ENCODE peak calls at places on chromosomes 16 and 17, in nine cellular contexts. One of them, this sample, is unnamed.
A peak's percentile ranks its signal among the peaks of the same experiment; 100 is the strongest.

GRCh38 chr17:30519707-30520106 is 42.5 kb downstream of the GOSR1 start:
- DNase-seq in heart right ventricle: no peak
- DNase-seq in CD8-positive, alpha-beta T cell: no peak
- DNase-seq in esophagus muscularis mucosa: no peak
- DNase-seq in Peyer's patch: no peak
- DNase-seq in AG04450: peak; percentile 46
- DNase-seq in kidney: no peak
- DNase-seq in uterus: no peak
- DNase-seq in left ventricle myocardium inferior: no peak
- DNase-seq in this sample: peak; percentile 29

GRCh38 chr17:62680541-62681052 is 53.1 kb downstream of the MRC2 start:
- DNase-seq in heart right ventricle: no peak
- DNase-seq in CD8-positive, alpha-beta T cell: no peak
- DNase-seq in esophagus muscularis mucosa: no peak
- DNase-seq in Peyer's patch: peak; percentile 48
- DNase-seq in AG04450: no peak
- DNase-seq in kidney: no peak
- DNase-seq in uterus: peak; percentile 71
- DNase-seq in left ventricle myocardium inferior: no peak
- DNase-seq in this sample: no peak

GRCh38 chr17:2250140-2251095 is 53.2 kb downstream of the SMG6 start:
- DNase-seq in heart right ventricle: no peak
- DNase-seq in CD8-positive, alpha-beta T cell: no peak
- DNase-seq in esophagus muscularis mucosa: no peak
- DNase-seq in Peyer's patch: no peak
- DNase-seq in AG04450: no peak
- DNase-seq in kidney: no peak
- DNase-seq in uterus: no peak
- DNase-seq in left ventricle myocardium inferior: no peak
- DNase-seq in this sample: no peak

GRCh38 chr16:75282811-75283281 is 31.4 kb upstream of the BCAR1 start:
- DNase-seq in heart right ventricle: no peak
- DNase-seq in CD8-positive, alpha-beta T cell: no peak
- DNase-seq in esophagus muscularis mucosa: no peak
- DNase-seq in Peyer's patch: no peak
- DNase-seq in AG04450: no peak
- DNase-seq in kidney: no peak
- DNase-seq in uterus: no peak
- DNase-seq in left ventricle myocardium inferior: no peak
- DNase-seq in this sample: no peak

GRCh38 chr16:67025151-67025550 is 3.8 kb upstream of the CBFB start:
- DNase-seq in heart right ventricle: no peak
- DNase-seq in CD8-positive, alpha-beta T cell: no peak
- DNase-seq in esophagus muscularis mucosa: no peak
- DNase-seq in Peyer's patch: no peak
- DNase-seq in AG04450: no peak
- DNase-seq in kidney: no peak
- DNase-seq in uterus: no peak
- DNase-seq in left ventricle myocardium inferior: no peak
- DNase-seq in this sample: no peak

GRCh38 chr17:40903129-40903847 is 18.2 kb upstream of the KRT20 start:
- DNase-seq in heart right ventricle: no peak
- DNase-seq in CD8-positive, alpha-beta T cell: no peak
- DNase-seq in esophagus muscularis mucosa: no peak
- DNase-seq in Peyer's patch: peak; percentile 58
- DNase-seq in AG04450: no peak
- DNase-seq in kidney: no peak
- DNase-seq in uterus: no peak
- DNase-seq in left ventricle myocardium inferior: no peak
- DNase-seq in this sample: peak; percentile 81

GRCh38 chr16:82867425-82867824 is 240.7 kb downstream of the CDH13 start:
- DNase-seq in heart right ventricle: no peak
- DNase-seq in CD8-positive, alpha-beta T cell: no peak
- DNase-seq in esophagus muscularis mucosa: no peak
- DNase-seq in Peyer's patch: no peak
- DNase-seq in AG04450: no peak
- DNase-seq in kidney: no peak
- DNase-seq in uterus: peak; percentile 17
- DNase-seq in left ventricle myocardium inferior: no peak
- DNase-seq in this sample: no peak

GRCh38 chr17:83176272-83176955 is 97.0 kb downstream of the METRNL start:
- DNase-seq in heart right ventricle: no peak
- DNase-seq in CD8-positive, alpha-beta T cell: no peak
- DNase-seq in esophagus muscularis mucosa: no peak
- DNase-seq in Peyer's patch: peak; percentile 41
- DNase-seq in AG04450: no peak
- DNase-seq in kidney: no peak
- DNase-seq in uterus: no peak
- DNase-seq in left ventricle myocardium inferior: no peak
- DNase-seq in this sample: no peak

GRCh38 chr16:57091990-57092785 is at the start of gene CPNE2:
- DNase-seq in heart right ventricle: peak; percentile 78
- DNase-seq in CD8-positive, alpha-beta T cell: no peak
- DNase-seq in esophagus muscularis mucosa: no peak
- DNase-seq in Peyer's patch: peak; percentile 82
- DNase-seq in AG04450: no peak
- DNase-seq in kidney: peak; percentile 85
- DNase-seq in uterus: peak; percentile 65
- DNase-seq in left ventricle myocardium inferior: peak; percentile 72
- DNase-seq in this sample: peak; percentile 60

GRCh38 chr17:37527249-37527851 is 37.7 kb downstream of the DUSP14 start:
- DNase-seq in heart right ventricle: no peak
- DNase-seq in CD8-positive, alpha-beta T cell: no peak
- DNase-seq in esophagus muscularis mucosa: no peak
- DNase-seq in Peyer's patch: no peak
- DNase-seq in AG04450: peak; percentile 26
- DNase-seq in kidney: no peak
- DNase-seq in uterus: no peak
- DNase-seq in left ventricle myocardium inferior: no peak
- DNase-seq in this sample: peak; percentile 66

GRCh38 chr17:82963104-82963950 is 116.1 kb upstream of the METRNL start:
- DNase-seq in heart right ventricle: peak; percentile 82
- DNase-seq in CD8-positive, alpha-beta T cell: peak; percentile 40
- DNase-seq in esophagus muscularis mucosa: peak; percentile 94
- DNase-seq in Peyer's patch: peak; percentile 77
- DNase-seq in AG04450: peak; percentile 32
- DNase-seq in kidney: peak; percentile 94
- DNase-seq in uterus: peak; percentile 69
- DNase-seq in left ventricle myocardium inferior: peak; percentile 86
- DNase-seq in this sample: peak; percentile 25

GRCh38 chr17:1643293-1643998 is 2.1 kb downstream of the SCARF1 start:
- DNase-seq in heart right ventricle: peak; percentile 41
- DNase-seq in CD8-positive, alpha-beta T cell: peak; percentile 42
- DNase-seq in esophagus muscularis mucosa: no peak
- DNase-seq in Peyer's patch: peak; percentile 91
- DNase-seq in AG04450: no peak
- DNase-seq in kidney: peak; percentile 93
- DNase-seq in uterus: no peak
- DNase-seq in left ventricle myocardium inferior: no peak
- DNase-seq in this sample: peak; percentile 70

GRCh38 chr16:52470601-52471000 is 76.3 kb downstream of the TOX3 start:
- DNase-seq in heart right ventricle: no peak
- DNase-seq in CD8-positive, alpha-beta T cell: no peak
- DNase-seq in esophagus muscularis mucosa: no peak
- DNase-seq in Peyer's patch: no peak
- DNase-seq in AG04450: no peak
- DNase-seq in kidney: no peak
- DNase-seq in uterus: no peak
- DNase-seq in left ventricle myocardium inferior: no peak
- DNase-seq in this sample: no peak

GRCh38 chr17:47251421-47251940 is 2.1 kb upstream of the ITGB3 start:
- DNase-seq in heart right ventricle: no peak
- DNase-seq in CD8-positive, alpha-beta T cell: no peak
- DNase-seq in esophagus muscularis mucosa: no peak
- DNase-seq in Peyer's patch: no peak
- DNase-seq in AG04450: no peak
- DNase-seq in kidney: no peak
- DNase-seq in uterus: no peak
- DNase-seq in left ventricle myocardium inferior: no peak
- DNase-seq in this sample: no peak

GRCh38 chr16:79540825-79541595 is 59.5 kb downstream of the MAF start:
- DNase-seq in heart right ventricle: no peak
- DNase-seq in CD8-positive, alpha-beta T cell: no peak
- DNase-seq in esophagus muscularis mucosa: no peak
- DNase-seq in Peyer's patch: no peak
- DNase-seq in AG04450: no peak
- DNase-seq in kidney: no peak
- DNase-seq in uterus: no peak
- DNase-seq in left ventricle myocardium inferior: no peak
- DNase-seq in this sample: no peak

GRCh38 chr16:14097182-14097951 is 26.2 kb downstream of the MRTFB start:
- DNase-seq in heart right ventricle: no peak
- DNase-seq in CD8-positive, alpha-beta T cell: no peak
- DNase-seq in esophagus muscularis mucosa: no peak
- DNase-seq in Peyer's patch: no peak
- DNase-seq in AG04450: no peak
- DNase-seq in kidney: no peak
- DNase-seq in uterus: no peak
- DNase-seq in left ventricle myocardium inferior: no peak
- DNase-seq in this sample: peak; percentile 67

GRCh38 chr16:49620158-49620867 is 235.6 kb downstream of the ZNF423 start:
- DNase-seq in heart right ventricle: peak; percentile 89
- DNase-seq in CD8-positive, alpha-beta T cell: no peak
- DNase-seq in esophagus muscularis mucosa: no peak
- DNase-seq in Peyer's patch: no peak
- DNase-seq in AG04450: no peak
- DNase-seq in kidney: peak; percentile 95
- DNase-seq in uterus: peak; percentile 75
- DNase-seq in left ventricle myocardium inferior: peak; percentile 84
- DNase-seq in this sample: peak; percentile 47

GRCh38 chr16:53769185-53769584 is 65.2 kb downstream of the FTO start:
- DNase-seq in heart right ventricle: no peak
- DNase-seq in CD8-positive, alpha-beta T cell: no peak
- DNase-seq in esophagus muscularis mucosa: no peak
- DNase-seq in Peyer's patch: no peak
- DNase-seq in AG04450: no peak
- DNase-seq in kidney: no peak
- DNase-seq in uterus: no peak
- DNase-seq in left ventricle myocardium inferior: no peak
- DNase-seq in this sample: no peak

GRCh38 chr16:53768593-53768992 is 64.6 kb downstream of the FTO start:
- DNase-seq in heart right ventricle: no peak
- DNase-seq in CD8-positive, alpha-beta T cell: no peak
- DNase-seq in esophagus muscularis mucosa: no peak
- DNase-seq in Peyer's patch: no peak
- DNase-seq in AG04450: peak; percentile 51
- DNase-seq in kidney: no peak
- DNase-seq in uterus: no peak
- DNase-seq in left ventricle myocardium inferior: no peak
- DNase-seq in this sample: peak; percentile 83

GRCh38 chr16:53769787-53770186 is 65.8 kb downstream of the FTO start:
- DNase-seq in heart right ventricle: no peak
- DNase-seq in CD8-positive, alpha-beta T cell: no peak
- DNase-seq in esophagus muscularis mucosa: no peak
- DNase-seq in Peyer's patch: no peak
- DNase-seq in AG04450: no peak
- DNase-seq in kidney: no peak
- DNase-seq in uterus: no peak
- DNase-seq in left ventricle myocardium inferior: no peak
- DNase-seq in this sample: no peak

GRCh38 chr16:53771655-53772497 is 67.9 kb downstream of the FTO start:
- DNase-seq in heart right ventricle: no peak
- DNase-seq in CD8-positive, alpha-beta T cell: no peak
- DNase-seq in esophagus muscularis mucosa: no peak
- DNase-seq in Peyer's patch: no peak
- DNase-seq in AG04450: no peak
- DNase-seq in kidney: no peak
- DNase-seq in uterus: no peak
- DNase-seq in left ventricle myocardium inferior: no peak
- DNase-seq in this sample: no peak

GRCh38 chr16:53770641-53771040 is 66.7 kb downstream of the FTO start:
- DNase-seq in heart right ventricle: no peak
- DNase-seq in CD8-positive, alpha-beta T cell: no peak
- DNase-seq in esophagus muscularis mucosa: no peak
- DNase-seq in Peyer's patch: no peak
- DNase-seq in AG04450: no peak
- DNase-seq in kidney: no peak
- DNase-seq in uterus: no peak
- DNase-seq in left ventricle myocardium inferior: no peak
- DNase-seq in this sample: no peak
- TF ChIP-seq CTCF in heart right ventricle: no peak
- TF ChIP-seq CTCF in CD8-positive, alpha-beta T cell: no peak
- TF ChIP-seq CTCF in esophagus muscularis mucosa: no peak
- TF ChIP-seq CTCF in Peyer's patch: no peak
- TF ChIP-seq CTCF in AG04450: no peak
- TF ChIP-seq CTCF in kidney: no peak
- TF ChIP-seq CTCF in uterus: no peak
- TF ChIP-seq CTCF in left ventricle myocardium inferior: no peak
- TF ChIP-seq CTCF in this sample: no peak

GRCh38 chr16:19936431-19936830 is 51.8 kb upstream of the GPRC5B start:
- DNase-seq in heart right ventricle: no peak
- DNase-seq in CD8-positive, alpha-beta T cell: no peak
- DNase-seq in esophagus muscularis mucosa: no peak
- DNase-seq in Peyer's patch: no peak
- DNase-seq in AG04450: no peak
- DNase-seq in kidney: no peak
- DNase-seq in uterus: no peak
- DNase-seq in left ventricle myocardium inferior: no peak
- DNase-seq in this sample: no peak
- H3K27ac ChIP-seq in heart right ventricle: no peak overlapping the region
- H3K27ac ChIP-seq in CD8-positive, alpha-beta T cell: no peak overlapping the region
- H3K27ac ChIP-seq in esophagus muscularis mucosa: no peak overlapping the region
- H3K27ac ChIP-seq in Peyer's patch: no peak overlapping the region
- H3K27ac ChIP-seq in AG04450: no peak overlapping the region
- H3K27ac ChIP-seq in kidney: no peak overlapping the region
- H3K27ac ChIP-seq in uterus: no peak overlapping the region
- H3K27ac ChIP-seq in left ventricle myocardium inferior: no peak overlapping the region
- H3K27ac ChIP-seq in this sample: no peak overlapping the region

DNA sequence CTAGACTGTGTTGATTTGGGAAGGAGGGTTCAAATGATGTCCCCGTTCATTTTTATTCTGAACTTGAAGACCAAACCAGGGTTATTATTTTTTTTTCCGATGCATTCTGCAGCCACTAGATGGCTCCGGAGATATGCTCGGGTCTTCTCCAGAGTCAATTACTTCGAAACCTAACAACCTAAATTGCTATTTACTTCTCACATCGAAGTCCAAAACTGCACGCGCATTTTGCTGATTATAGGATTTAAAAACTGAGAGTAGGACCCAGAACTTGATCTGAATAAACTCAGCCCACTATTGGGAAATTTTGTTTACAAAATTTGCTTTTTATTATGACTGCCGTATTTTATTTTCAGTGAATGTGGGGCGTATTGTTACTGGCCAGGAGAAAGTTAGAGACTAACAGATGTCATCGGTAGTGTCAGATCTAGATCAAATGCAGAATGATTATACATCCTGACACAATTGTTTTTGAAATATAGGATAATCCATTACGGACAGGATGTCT is 263.8 kb downstream of the HS3ST3A1 start:
- DNase-seq in heart right ventricle: no peak
- DNase-seq in CD8-positive, alpha-beta T cell: no peak
- DNase-seq in esophagus muscularis mucosa: no peak
- DNase-seq in Peyer's patch: no peak
- DNase-seq in AG04450: peak; percentile 43
- DNase-seq in kidney: no peak
- DNase-seq in uterus: no peak
- DNase-seq in left ventricle myocardium inferior: no peak
- DNase-seq in this sample: peak; percentile 50
- TF ChIP-seq CTCF in heart right ventricle: peak; percentile 70
- TF ChIP-seq CTCF in CD8-positive, alpha-beta T cell: peak; percentile 61
- TF ChIP-seq CTCF in esophagus muscularis mucosa: peak; percentile 65
- TF ChIP-seq CTCF in Peyer's patch: peak; percentile 62
- TF ChIP-seq CTCF in AG04450: peak; percentile 90
- TF ChIP-seq CTCF in kidney: peak; percentile 58
- TF ChIP-seq CTCF in uterus: peak; percentile 61
- TF ChIP-seq CTCF in left ventricle myocardium inferior: peak; percentile 81
- TF ChIP-seq CTCF in this sample: peak; percentile 90

GRCh38 chr16:71693168-71693567 is 31.3 kb downstream of the PHLPP2 start:
- DNase-seq in heart right ventricle: no peak
- DNase-seq in CD8-positive, alpha-beta T cell: no peak
- DNase-seq in esophagus muscularis mucosa: no peak
- DNase-seq in Peyer's patch: no peak
- DNase-seq in AG04450: no peak
- DNase-seq in kidney: no peak
- DNase-seq in uterus: no peak
- DNase-seq in left ventricle myocardium inferior: no peak
- DNase-seq in this sample: no peak
- H3K27ac ChIP-seq in heart right ventricle: no peak overlapping the region
- H3K27ac ChIP-seq in CD8-positive, alpha-beta T cell: no peak overlapping the region
- H3K27ac ChIP-seq in esophagus muscularis mucosa: no peak overlapping the region
- H3K27ac ChIP-seq in Peyer's patch: no peak overlapping the region
- H3K27ac ChIP-seq in AG04450: no peak overlapping the region
- H3K27ac ChIP-seq in kidney: no peak overlapping the region
- H3K27ac ChIP-seq in uterus: no peak overlapping the region
- H3K27ac ChIP-seq in left ventricle myocardium inferior: no peak overlapping the region
- H3K27ac ChIP-seq in this sample: no peak overlapping the region